ENCODE peak calls at places on chromosomes 4 and X, in eight cellular contexts. H is IMR-90, O is esophagus squamous epithelium, U is endothelial cell of umbilical vein, Y is K562, F is suprapubic skin, C is tibial nerve, W is A549. G is an unnamed sample.

GRCh38 chr4:174828845-174829701 is at the start of gene GLRA3:
- DNase-seq in F (no peak), Y (peak; percentile 88), C (no peak), U (no peak), O (no peak), W (peak; percentile 67), H (no peak), G (no peak)

GRCh38 chr4:123746981-123747380 is 350.4 kb downstream of the SPRY1 start:
- DNase-seq in O (no peak), U (no peak), W (no peak), H (no peak), C (no peak), F (no peak), Y (no peak), G (no peak)

GRCh38 chr4:184503869-184504300 is 29.5 kb upstream of the IRF2 start:
- DNase-seq in C (no peak), W (no peak), F (no peak), U (peak; percentile 20), H (peak; percentile 20), Y (no peak), O (no peak), G (no peak)

GRCh38 chrX:47802589-47802988 is 34.1 kb upstream of the ZNF81 start:
- DNase-seq in H (peak; percentile 8), W (peak; percentile 12), O (no peak), Y (no peak), C (no peak), F (no peak), U (no peak), G (no peak)

GRCh38 chrX:41334866-41335589 is 1.1 kb downstream of the DDX3X start:
- DNase-seq in H (peak; percentile 62), Y (peak; percentile 36), O (no peak), W (peak; percentile 33), F (peak; percentile 80), C (peak; percentile 15), U (peak; percentile 43), G (peak; percentile 83)

GRCh38 chr4:55947254-55947882 is 1.4 kb upstream of the CEP135 start:
- DNase-seq in C (no peak), U (peak; percentile 47), F (no peak), W (no peak), H (peak; percentile 36), Y (no peak), O (no peak), G (no peak)

GRCh38 chr4:113049421-113050355 is at the start of gene ANK2:
- DNase-seq in U (no peak), H (no peak), W (no peak), Y (no peak), F (no peak), O (no peak), C (no peak), G (peak; percentile 21)

GRCh38 chr4:151678048-151678853 is 82.6 kb downstream of the GATB start:
- DNase-seq in O (no peak), U (no peak), F (no peak), H (no peak), C (no peak), W (no peak), Y (no peak), G (no peak)

GRCh38 chrX:356385-357034 is 30.2 kb downstream of the PPP2R3B start:
- DNase-seq in O (no peak), F (no peak), U (no peak), H (peak; percentile 64), C (no peak), W (no peak), Y (no peak), G (no peak)

GRCh38 chr4:107379054-107379869 is 340.8 kb downstream of the PAPSS1 start:
- DNase-seq in O (no peak), F (no peak), Y (no peak), C (no peak), U (peak; percentile 11), H (peak; percentile 47), W (no peak), G (no peak)

GRCh38 chr4:27678027-27678426 is 817.4 kb downstream of the STIM2 start:
- DNase-seq in H (no peak), F (no peak), C (no peak), O (no peak), W (no peak), Y (no peak), U (no peak), G (no peak)

GRCh38 chr4:41202356-41202755 is 12.0 kb downstream of the APBB2 start:
- DNase-seq in H (no peak), O (no peak), U (peak; percentile 68), F (no peak), Y (no peak), W (no peak), C (no peak), G (no peak)
- TF ChIP-seq POLR2A in H (no peak), O (no peak), U (no peak), F (no peak), Y (no peak), W (no peak), C (no peak), G (no peak)

DNA sequence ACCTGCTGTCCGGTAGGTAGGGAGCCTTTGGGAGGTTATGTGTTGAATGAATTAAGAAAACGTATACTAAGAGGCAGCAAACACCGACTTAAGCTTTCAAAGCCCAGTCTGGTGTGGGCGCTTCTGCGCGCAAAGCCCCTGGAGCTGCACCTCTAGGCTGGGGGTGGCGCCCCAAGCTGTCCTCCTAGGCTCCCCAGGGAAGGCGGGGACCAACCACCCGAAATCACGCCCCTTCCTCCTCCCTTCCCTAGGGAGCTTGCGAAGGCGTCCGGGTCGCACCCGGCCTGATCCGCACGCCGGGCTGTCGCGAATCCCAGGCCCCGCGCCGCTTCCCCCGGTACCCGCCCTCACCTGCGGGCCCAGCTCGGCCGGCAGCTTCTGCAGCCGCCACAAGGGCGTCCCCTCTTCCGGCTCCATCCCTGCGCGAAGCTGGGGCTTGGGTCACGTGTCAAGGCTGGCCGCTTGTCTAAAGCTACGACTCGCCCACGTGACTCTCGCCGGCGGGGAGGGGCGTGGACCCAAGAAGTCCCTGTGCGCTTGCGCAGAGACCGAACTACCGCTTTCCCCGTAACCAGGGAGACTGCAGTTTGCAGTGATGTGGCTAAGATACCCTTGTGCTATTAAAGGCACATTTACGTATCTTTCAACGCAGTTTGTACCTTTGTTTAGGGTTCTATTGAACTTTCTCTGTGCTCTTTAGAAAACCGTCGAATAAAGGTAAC is at the start of gene COMMD8:
- DNase-seq in Y (peak; percentile 97), U (peak; percentile 96), O (peak; percentile 89), C (peak; percentile 90), H (peak; percentile 95), F (peak; percentile 99), W (peak; percentile 77), G (peak; percentile 98)
- TF ChIP-seq POLR2A in Y (peak; percentile 78), U (peak; percentile 79), O (peak; percentile 59), C (peak; percentile 60), H (peak; percentile 39), F (peak; percentile 29), W (peak; percentile 71), G (peak; percentile 55)

DNA sequence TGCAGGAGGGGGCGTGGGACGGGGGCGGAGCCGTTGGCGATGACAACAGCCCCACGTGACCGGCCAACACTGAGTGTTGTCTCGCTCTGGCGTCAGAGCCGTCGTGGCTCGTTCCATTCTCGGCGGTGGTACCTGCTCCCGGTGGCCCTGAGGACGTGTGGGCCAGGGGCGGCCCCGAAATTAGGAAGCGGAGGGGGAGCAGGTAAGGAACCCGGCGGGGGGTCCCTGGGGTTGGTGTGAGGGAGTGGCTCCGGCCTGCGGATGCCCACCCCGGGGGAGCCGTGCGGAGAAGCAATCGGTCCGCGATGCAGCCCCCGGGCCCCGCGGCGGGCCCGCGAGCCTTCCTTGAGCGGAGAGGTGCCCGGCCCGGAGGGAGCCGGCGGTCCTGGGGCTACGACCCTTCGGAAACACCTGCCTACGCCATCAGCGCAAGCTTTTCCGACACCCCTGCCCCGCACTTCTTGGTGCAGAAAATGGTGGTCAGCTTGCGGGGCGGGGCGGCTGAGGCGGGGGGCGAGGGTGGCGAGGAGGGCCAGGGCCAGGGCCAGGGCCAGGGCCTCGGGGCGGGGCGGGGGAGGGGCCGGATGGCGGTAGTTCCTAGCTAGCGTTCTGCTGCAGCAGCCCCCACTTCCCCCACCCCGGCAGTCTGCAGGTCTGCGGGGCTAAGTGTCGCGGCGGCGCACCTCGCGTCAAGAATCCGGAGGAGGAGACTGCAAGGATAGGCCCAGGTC is at the start of gene BEX4:
- DNase-seq in O (peak; percentile 30), H (peak; percentile 41), W (peak; percentile 55), F (peak; percentile 90), Y (peak; percentile 85), C (peak; percentile 58), U (peak; percentile 64), G (peak; percentile 90)
- TF ChIP-seq POLR2A in O (peak; percentile 83), H (no peak), W (no peak), F (no peak), Y (peak; percentile 85), C (peak; percentile 82), U (peak; percentile 62), G (peak; percentile 91)

DNA sequence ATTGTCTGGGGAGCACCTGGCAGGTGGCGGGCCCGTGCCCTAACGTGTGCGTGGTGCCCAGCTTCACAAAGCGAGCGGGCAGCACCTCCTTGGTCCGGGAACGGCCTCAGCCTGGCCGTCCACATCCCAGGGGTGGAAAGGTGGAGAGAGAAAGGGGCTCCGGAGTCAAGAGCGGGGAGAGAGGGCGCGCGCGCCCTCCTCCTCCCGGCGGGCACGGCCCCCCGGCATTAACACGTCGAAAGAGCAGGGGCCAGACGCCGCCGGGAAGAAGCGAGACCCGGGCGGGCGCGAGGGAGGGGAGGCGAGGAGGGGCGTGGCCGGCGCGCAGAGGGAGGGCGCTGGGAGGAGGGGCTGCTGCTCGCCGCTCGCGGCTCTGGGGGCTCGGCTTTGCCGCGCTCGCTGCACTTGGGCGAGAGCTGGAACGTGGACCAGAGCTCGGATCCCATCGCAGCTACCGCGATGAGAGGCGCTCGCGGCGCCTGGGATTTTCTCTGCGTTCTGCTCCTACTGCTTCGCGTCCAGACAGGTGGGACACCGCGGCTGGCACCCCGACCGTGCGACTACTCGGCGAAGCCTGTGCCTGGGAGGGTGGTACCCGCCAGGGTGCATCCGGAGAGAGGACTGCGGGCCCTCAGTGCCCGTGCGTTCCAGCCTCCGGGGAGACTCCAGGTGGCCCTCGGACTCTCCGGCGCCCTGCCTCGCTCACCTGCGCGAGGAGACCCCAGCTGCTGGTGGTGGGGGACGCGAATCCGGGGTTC is at the start of gene KIT:
- DNase-seq in Y (peak; percentile 80), U (peak; percentile 56), H (peak; percentile 32), F (peak; percentile 82), O (no peak), W (no peak), C (no peak), G (peak; percentile 12)
- TF ChIP-seq POLR2A in Y (no peak), U (no peak), H (no peak), F (peak; percentile 35), O (peak; percentile 54), W (no peak), C (no peak), G (no peak)

DNA sequence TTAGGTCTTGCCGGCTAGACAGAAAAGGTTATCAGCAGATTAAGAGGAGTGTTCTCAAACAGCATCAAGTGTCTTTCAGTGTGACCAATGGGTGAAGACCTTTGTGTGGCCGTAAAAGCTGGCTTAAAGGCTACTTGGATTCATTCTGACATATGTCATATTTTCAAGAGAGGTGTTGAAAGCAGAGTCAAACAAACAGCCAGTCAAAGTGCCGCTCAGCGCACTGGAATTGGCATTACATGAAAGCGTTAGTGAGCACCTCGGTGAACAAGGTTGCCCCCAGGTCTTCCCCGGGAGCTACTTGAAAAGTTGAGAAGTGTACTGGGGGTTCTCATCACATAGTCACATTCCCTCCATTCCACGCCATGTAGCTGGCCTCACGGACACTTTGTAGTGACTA is 148.9 kb downstream of the SOX3 start:
- DNase-seq in H (no peak), F (no peak), O (no peak), Y (no peak), C (no peak), U (no peak), W (no peak), G (no peak)
- TF ChIP-seq POLR2A in H (no peak), F (no peak), O (no peak), Y (no peak), C (no peak), U (no peak), W (no peak), G (no peak)

G was measured in adrenal gland.